ENCODE peak calls at places on chromosomes 4 and X, in five cellular contexts. I is IMR-90, Y is GM12878, V is A549, G is SK-N-SH. L is an unnamed sample.

GRCh38 chrX:14872355-14872754 is 514 bp downstream of the FANCB start:
- DNase-seq in I (no peak), Y (no peak), V (no peak), G (peak; percentile 34), L (no peak)

GRCh38 chr4:187060551-187060950 is 336.9 kb upstream of the FAT1 start:
- DNase-seq in I (no peak), Y (no peak), V (no peak), G (no peak), L (no peak)

GRCh38 chrX:17154001-17154400 is 207.5 kb downstream of the REPS2 start:
- DNase-seq in I (no peak), Y (no peak), V (no peak), G (no peak), L (no peak)

GRCh38 chr4:6902318-6903042 is 7.1 kb upstream of the TBC1D14 start:
- DNase-seq in I (no peak), Y (no peak), V (no peak), G (no peak), L (peak; percentile 62)

GRCh38 chr4:8128096-8128856 is 30.3 kb downstream of the ABLIM2 start:
- DNase-seq in I (no peak), Y (no peak), V (no peak), G (peak; percentile 67), L (peak; percentile 10)

GRCh38 chr4:90174622-90175023 is 47.4 kb downstream of the CCSER1 start:
- DNase-seq in I (no peak), Y (no peak), V (no peak), G (no peak), L (no peak)

GRCh38 chrX:17374619-17375360 is at the start of gene NHS:
- DNase-seq in I (peak; percentile 63), Y (no peak), V (peak; percentile 87), G (peak; percentile 88), L (no peak)

GRCh38 chrX:25277574-25277973 is 261.8 kb upstream of the ARX start:
- DNase-seq in I (no peak), Y (no peak), V (no peak), G (no peak), L (no peak)

GRCh38 chr4:4409416-4410115 is 22.7 kb downstream of the NSG1 start:
- DNase-seq in I (no peak), Y (no peak), V (no peak), G (no peak), L (no peak)

GRCh38 chr4:179307297-179308136 is 1865.3 kb upstream of the AGA start:
- DNase-seq in I (peak; percentile 23), Y (peak; percentile 1), V (peak; percentile 13), G (peak; percentile 34), L (peak; percentile 24)

GRCh38 chr4:121792966-121793365 is 8.2 kb upstream of the EXOSC9 start:
- DNase-seq in I (no peak), Y (no peak), V (no peak), G (no peak), L (no peak)

GRCh38 chr4:6884341-6884870 is 25.2 kb upstream of the TBC1D14 start:
- DNase-seq in I (peak; percentile 15), Y (no peak), V (no peak), G (no peak), L (no peak)

GRCh38 chr4:185702147-185702663 is 109.8 kb downstream of the SORBS2 start:
- DNase-seq in I (no peak), Y (no peak), V (no peak), G (no peak), L (no peak)

DNA sequence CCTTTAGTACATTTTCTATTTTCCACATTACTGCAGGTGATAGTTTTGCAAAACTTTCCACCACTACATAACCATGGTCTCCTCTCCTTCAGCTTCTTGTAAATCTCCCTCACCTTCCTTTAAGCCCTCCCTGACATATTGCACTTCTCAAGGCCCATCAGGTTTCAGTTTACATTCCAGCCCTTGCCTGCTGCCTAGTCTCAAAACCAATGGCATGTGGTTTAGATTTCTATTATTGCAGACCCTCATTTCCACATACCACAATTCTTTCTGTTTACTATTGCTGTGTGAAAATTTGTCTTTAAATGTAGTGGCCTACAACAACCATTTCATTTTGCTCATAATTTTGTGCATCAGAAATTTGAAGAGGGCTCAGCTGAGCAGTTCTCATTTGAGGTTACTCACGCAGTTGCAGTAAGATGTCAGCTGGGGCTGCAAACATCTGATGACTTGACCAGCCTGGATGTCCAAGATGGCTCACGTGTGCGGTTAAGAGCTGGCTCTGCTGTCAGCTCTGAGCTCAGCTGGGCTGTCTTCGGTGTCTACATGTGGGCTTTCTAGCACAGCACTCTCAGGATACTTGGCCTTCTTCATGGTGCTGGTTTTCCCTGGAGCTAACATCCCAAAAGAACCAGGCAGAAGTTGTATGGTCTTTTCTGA is 29.9 kb upstream of the SOD3 start:
- DNase-seq in I (peak; percentile 76), Y (no peak), V (no peak), G (no peak), L (no peak)
- TF ChIP-seq SMC3 in I (no peak), Y (no peak), V (no peak), G (no peak), L (no peak)

GRCh38 chr4:137601924-137602323 is 69.6 kb upstream of the PCDH18 start:
- DNase-seq in I (peak; percentile 28), Y (no peak), V (peak; percentile 1), G (no peak), L (no peak)
- TF ChIP-seq SMC3 in I (no peak), Y (no peak), V (no peak), G (no peak), L (no peak)

GRCh38 chr4:57410331-57411052 is 300.3 kb upstream of the IGFBP7 start:
- DNase-seq in I (no peak), Y (no peak), V (no peak), G (no peak), L (no peak)
- TF ChIP-seq SMC3 in I (no peak), Y (no peak), V (no peak), G (no peak), L (no peak)

DNA sequence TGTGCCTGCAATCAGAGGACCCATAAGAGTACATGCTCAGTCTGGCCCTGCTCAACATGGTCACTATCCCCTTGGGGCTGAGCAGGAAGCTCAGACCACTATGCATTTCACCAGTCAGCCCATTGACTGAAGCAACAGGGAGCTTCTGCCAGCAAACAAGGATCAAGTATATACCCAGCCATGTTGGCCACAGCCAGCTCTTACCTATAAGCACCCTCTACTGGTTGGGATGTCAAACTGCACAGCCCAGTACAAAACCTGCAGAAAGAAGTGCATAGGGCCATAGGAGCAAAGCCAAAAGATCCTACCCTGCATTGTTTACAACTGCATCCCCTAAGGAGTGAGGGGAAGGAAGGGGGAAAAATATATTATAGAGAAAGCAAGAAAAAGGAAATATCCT is 214.4 kb upstream of the CPEB2 start:
- DNase-seq in I (peak; percentile 13), Y (no peak), V (peak; percentile 31), G (no peak), L (no peak)
- TF ChIP-seq SMC3 in I (peak; percentile 16), Y (no peak), V (no peak), G (peak; percentile 3), L (no peak)

GRCh38 chrX:142250502-142250901 is 45.4 kb upstream of the MAGEC2 start:
- DNase-seq in I (no peak), Y (no peak), V (no peak), G (no peak), L (no peak)
- TF ChIP-seq SMC3 in I (no peak), Y (no peak), V (no peak), G (no peak), L (no peak)

GRCh38 chr4:84750260-84750955 is 167.5 kb downstream of the CDS1 start:
- DNase-seq in I (peak; percentile 65), Y (no peak), V (peak; percentile 29), G (peak; percentile 53), L (peak; percentile 27)
- TF ChIP-seq SMC3 in I (peak; percentile 76), Y (peak; percentile 49), V (peak; percentile 71), G (peak; percentile 71), L (peak; percentile 57)

GRCh38 chr4:141570290-141570689 is 66.1 kb upstream of the IL15 start:
- DNase-seq in I (no peak), Y (no peak), V (no peak), G (no peak), L (no peak)

GRCh38 chr4:141563721-141564120 is 72.7 kb upstream of the IL15 start:
- DNase-seq in I (no peak), Y (no peak), V (no peak), G (no peak), L (no peak)

GRCh38 chr4:141567326-141567915 is 69.0 kb upstream of the IL15 start:
- DNase-seq in I (no peak), Y (no peak), V (peak; percentile 52), G (no peak), L (no peak)

GRCh38 chr4:141569141-141569540 is 67.2 kb upstream of the IL15 start:
- DNase-seq in I (peak; percentile 67), Y (no peak), V (peak; percentile 10), G (no peak), L (no peak)

DNA sequence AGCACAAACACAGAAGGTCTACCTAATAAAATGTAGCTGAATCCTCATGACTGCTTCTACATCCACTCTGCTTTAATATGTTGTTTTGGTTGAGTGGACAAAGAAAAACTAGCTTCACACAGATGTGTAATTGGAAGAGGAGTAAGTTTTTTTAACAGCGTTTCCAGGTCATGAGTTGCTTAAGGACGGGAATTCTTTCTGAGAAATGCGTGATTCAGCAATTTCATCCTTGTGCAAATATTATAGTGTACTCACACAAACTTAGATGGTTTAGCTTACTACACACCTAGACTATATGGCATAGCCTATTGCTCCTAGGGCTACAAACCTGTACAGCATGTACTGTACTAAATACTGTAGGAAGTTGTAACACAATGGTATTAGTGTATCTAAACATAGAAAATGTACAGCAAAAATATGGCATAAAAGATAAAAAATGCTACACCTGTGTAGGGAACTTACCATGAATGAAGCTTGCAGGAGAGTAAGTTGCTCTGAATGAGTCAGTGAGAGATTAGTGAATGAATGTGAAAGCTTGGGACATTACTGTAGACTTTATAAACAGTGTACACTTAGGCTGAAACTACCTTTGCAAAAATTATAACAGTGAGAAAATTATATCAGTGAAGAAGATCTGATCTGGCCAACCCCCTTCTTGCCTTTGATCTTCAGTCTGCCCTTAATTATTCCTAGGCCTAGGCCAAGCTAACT is 70.8 kb upstream of the IL15 start:
- DNase-seq in I (peak; percentile 33), Y (no peak), V (peak; percentile 84), G (no peak), L (peak; percentile 1)
- TF ChIP-seq SMC3 in I (no peak), Y (no peak), V (no peak), G (no peak), L (no peak)

GRCh38 chr4:140141196-140141845 is 12.7 kb downstream of the MAML3 start:
- DNase-seq in I (no peak), Y (no peak), V (no peak), G (no peak), L (no peak)
- TF ChIP-seq SMC3 in I (no peak), Y (no peak), V (no peak), G (no peak), L (no peak)

GRCh38 chr4:173246719-173247118 is 78.1 kb downstream of the GALNT7 start:
- DNase-seq in I (no peak), Y (no peak), V (no peak), G (no peak), L (no peak)

GRCh38 chr4:173247316-173247715 is 78.7 kb downstream of the GALNT7 start:
- DNase-seq in I (no peak), Y (no peak), V (no peak), G (no peak), L (no peak)

GRCh38 chr4:173243321-173243720 is 74.7 kb downstream of the GALNT7 start:
- DNase-seq in I (peak; percentile 88), Y (no peak), V (peak; percentile 41), G (no peak), L (no peak)

GRCh38 chr4:173242466-173243250 is 74.0 kb downstream of the GALNT7 start:
- DNase-seq in I (no peak), Y (no peak), V (no peak), G (no peak), L (no peak)

GRCh38 chr4:173243917-173244658 is 75.5 kb downstream of the GALNT7 start:
- DNase-seq in I (no peak), Y (no peak), V (no peak), G (no peak), L (no peak)
- TF ChIP-seq SMC3 in I (no peak), Y (no peak), V (no peak), G (no peak), L (no peak)